ENCODE peak calls at places on chromosomes 16 and 17, in five cellular contexts. Y, I, E, U and P are unnamed samples.
A peak's percentile ranks its signal among the peaks of the same experiment; 100 is the strongest.

GRCh38 chr17:80593171-80593570 is 48.5 kb downstream of the RPTOR start:
- DNase-seq in Y (no peak), I (no peak), E (no peak), U (no peak), P (no peak)

GRCh38 chr17:44220211-44221071 is 966 bp upstream of the UBTF start:
- DNase-seq in Y (peak; percentile 44), I (peak; percentile 46), E (peak; percentile 59), U (peak; percentile 33), P (no peak)

GRCh38 chr16:31471875-31472558 is at the start of gene TGFB1I1:
- DNase-seq in Y (peak; percentile 92), I (no peak), E (peak; percentile 67), U (peak; percentile 59), P (no peak)

GRCh38 chr16:11792404-11793260 is 4.4 kb downstream of the ZC3H7A start:
- DNase-seq in Y (no peak), I (no peak), E (no peak), U (no peak), P (no peak)

GRCh38 chr16:57069635-57070350 is 22.6 kb upstream of the CPNE2 start:
- DNase-seq in Y (no peak), I (no peak), E (no peak), U (no peak), P (no peak)

GRCh38 chr17:79626156-79626890 is 15.5 kb upstream of the RBFOX3 start:
- DNase-seq in Y (no peak), I (no peak), E (no peak), U (peak; percentile 13), P (no peak)

GRCh38 chr17:73841431-73842060 is 197.3 kb upstream of the SDK2 start:
- DNase-seq in Y (no peak), I (no peak), E (no peak), U (no peak), P (peak; percentile 13)

GRCh38 chr16:31072540-31073072 is 1.4 kb downstream of the ZNF668 start:
- DNase-seq in Y (peak; percentile 46), I (no peak), E (peak; percentile 63), U (no peak), P (peak; percentile 26)

GRCh38 chr16:24344791-24345190 is 88.7 kb downstream of the CACNG3 start:
- DNase-seq in Y (no peak), I (no peak), E (peak; percentile 18), U (no peak), P (no peak)